ENCODE peak calls at places on chromosomes 12 and 14, in nine cellular contexts. One of them, this sample, is unnamed.

GRCh38 chr14:94929354-94929753 is 159.4 kb upstream of the GSC start:
- DNase-seq in SJSA1: no peak
- DNase-seq in tibial artery: no peak
- DNase-seq in thoracic aorta: no peak
- DNase-seq in AG04450: no peak
- DNase-seq in psoas muscle: no peak
- DNase-seq in GM12878: no peak
- DNase-seq in CD4-positive, CD25-positive, alpha-beta regulatory T cell: no peak
- DNase-seq in A549: no peak
- DNase-seq in this sample: no peak

GRCh38 chr14:86604546-86604945 is 1074.6 kb downstream of the FLRT2 start:
- DNase-seq in SJSA1: no peak
- DNase-seq in tibial artery: no peak
- DNase-seq in thoracic aorta: no peak
- DNase-seq in AG04450: no peak
- DNase-seq in psoas muscle: no peak
- DNase-seq in GM12878: no peak
- DNase-seq in CD4-positive, CD25-positive, alpha-beta regulatory T cell: no peak
- DNase-seq in A549: no peak
- DNase-seq in this sample: no peak

GRCh38 chr14:89314274-89314673 is 102.8 kb downstream of the FOXN3 start:
- DNase-seq in SJSA1: no peak
- DNase-seq in tibial artery: no peak
- DNase-seq in thoracic aorta: no peak
- DNase-seq in AG04450: no peak
- DNase-seq in psoas muscle: no peak
- DNase-seq in GM12878: no peak
- DNase-seq in CD4-positive, CD25-positive, alpha-beta regulatory T cell: no peak
- DNase-seq in A549: no peak
- DNase-seq in this sample: no peak

GRCh38 chr12:123225443-123225842 is 7.5 kb downstream of the MPHOSPH9 start:
- DNase-seq in SJSA1: no peak
- DNase-seq in tibial artery: no peak
- DNase-seq in thoracic aorta: no peak
- DNase-seq in AG04450: no peak
- DNase-seq in psoas muscle: no peak
- DNase-seq in GM12878: no peak
- DNase-seq in CD4-positive, CD25-positive, alpha-beta regulatory T cell: no peak
- DNase-seq in A549: no peak
- DNase-seq in this sample: no peak

GRCh38 chr12:100926669-100927248 is 132.2 kb downstream of the ANO4 start:
- DNase-seq in SJSA1: peak
- DNase-seq in tibial artery: no peak
- DNase-seq in thoracic aorta: no peak
- DNase-seq in AG04450: no peak
- DNase-seq in psoas muscle: no peak
- DNase-seq in GM12878: no peak
- DNase-seq in CD4-positive, CD25-positive, alpha-beta regulatory T cell: no peak
- DNase-seq in A549: no peak
- DNase-seq in this sample: no peak

GRCh38 chr14:67562025-67562775 is 29.1 kb downstream of the PLEKHH1 start:
- DNase-seq in SJSA1: no peak
- DNase-seq in tibial artery: no peak
- DNase-seq in thoracic aorta: no peak
- DNase-seq in AG04450: no peak
- DNase-seq in psoas muscle: no peak
- DNase-seq in GM12878: no peak
- DNase-seq in CD4-positive, CD25-positive, alpha-beta regulatory T cell: no peak
- DNase-seq in A549: no peak
- DNase-seq in this sample: no peak

GRCh38 chr14:55446127-55446736 is 5.8 kb upstream of the TBPL2 start:
- DNase-seq in SJSA1: peak
- DNase-seq in tibial artery: peak
- DNase-seq in thoracic aorta: peak
- DNase-seq in AG04450: peak
- DNase-seq in psoas muscle: no peak
- DNase-seq in GM12878: no peak
- DNase-seq in CD4-positive, CD25-positive, alpha-beta regulatory T cell: peak
- DNase-seq in A549: peak
- DNase-seq in this sample: peak

GRCh38 chr12:16385779-16386646 is 38.6 kb downstream of the MGST1 start:
- DNase-seq in SJSA1: no peak
- DNase-seq in tibial artery: peak
- DNase-seq in thoracic aorta: no peak
- DNase-seq in AG04450: peak
- DNase-seq in psoas muscle: no peak
- DNase-seq in GM12878: peak
- DNase-seq in CD4-positive, CD25-positive, alpha-beta regulatory T cell: no peak
- DNase-seq in A549: peak
- DNase-seq in this sample: no peak

GRCh38 chr14:90567991-90568390 is 171.2 kb downstream of the CALM1 start:
- DNase-seq in SJSA1: no peak
- DNase-seq in tibial artery: no peak
- DNase-seq in thoracic aorta: no peak
- DNase-seq in AG04450: no peak
- DNase-seq in psoas muscle: no peak
- DNase-seq in GM12878: no peak
- DNase-seq in CD4-positive, CD25-positive, alpha-beta regulatory T cell: no peak
- DNase-seq in A549: no peak
- DNase-seq in this sample: no peak

GRCh38 chr12:47549258-47549657 is 156.6 kb downstream of the RPAP3 start:
- DNase-seq in SJSA1: no peak
- DNase-seq in tibial artery: no peak
- DNase-seq in thoracic aorta: no peak
- DNase-seq in AG04450: no peak
- DNase-seq in psoas muscle: no peak
- DNase-seq in GM12878: no peak
- DNase-seq in CD4-positive, CD25-positive, alpha-beta regulatory T cell: no peak
- DNase-seq in A549: no peak
- DNase-seq in this sample: no peak

GRCh38 chr12:90899456-90900182 is 55.4 kb downstream of the CCER1 start:
- DNase-seq in SJSA1: no peak
- DNase-seq in tibial artery: no peak
- DNase-seq in thoracic aorta: no peak
- DNase-seq in AG04450: no peak
- DNase-seq in psoas muscle: no peak
- DNase-seq in GM12878: no peak
- DNase-seq in CD4-positive, CD25-positive, alpha-beta regulatory T cell: no peak
- DNase-seq in A549: no peak
- DNase-seq in this sample: no peak

GRCh38 chr14:100660498-100661339 is 66.0 kb upstream of the DLK1 start:
- DNase-seq in SJSA1: no peak
- DNase-seq in tibial artery: no peak
- DNase-seq in thoracic aorta: no peak
- DNase-seq in AG04450: no peak
- DNase-seq in psoas muscle: no peak
- DNase-seq in GM12878: no peak
- DNase-seq in CD4-positive, CD25-positive, alpha-beta regulatory T cell: no peak
- DNase-seq in A549: no peak
- DNase-seq in this sample: no peak

DNA sequence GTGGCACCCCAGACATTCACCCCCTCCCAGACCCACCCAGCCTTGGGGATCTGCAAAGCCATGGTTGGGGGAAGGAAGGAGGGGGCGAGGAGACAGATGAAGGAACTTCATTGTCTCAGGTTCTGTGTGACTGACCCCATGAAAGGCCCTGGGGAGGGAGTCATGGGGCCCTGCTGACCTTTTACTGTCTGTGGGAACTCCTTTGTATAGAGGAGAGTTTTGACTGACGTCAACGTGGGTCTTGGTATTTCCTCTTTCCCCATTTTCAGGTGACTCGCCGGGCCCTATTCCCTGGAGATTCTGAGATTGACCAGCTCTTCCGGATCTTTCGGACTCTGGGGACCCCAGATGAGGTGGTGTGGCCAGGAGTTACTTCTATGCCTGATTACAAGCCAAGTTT is 3.1 kb upstream of the RAB5B start:
- DNase-seq in SJSA1: no peak
- DNase-seq in tibial artery: no peak
- DNase-seq in thoracic aorta: no peak
- DNase-seq in AG04450: no peak
- DNase-seq in psoas muscle: no peak
- DNase-seq in GM12878: no peak
- DNase-seq in CD4-positive, CD25-positive, alpha-beta regulatory T cell: no peak
- DNase-seq in A549: no peak
- DNase-seq in this sample: no peak
- H3K27ac ChIP-seq in SJSA1: no peak
- H3K27ac ChIP-seq in tibial artery: no peak
- H3K27ac ChIP-seq in thoracic aorta: peak
- H3K27ac ChIP-seq in AG04450: peak
- H3K27ac ChIP-seq in psoas muscle: no peak
- H3K27ac ChIP-seq in GM12878: no peak
- H3K27ac ChIP-seq in CD4-positive, CD25-positive, alpha-beta regulatory T cell: no peak
- H3K27ac ChIP-seq in A549: no peak
- H3K27ac ChIP-seq in this sample: no peak

GRCh38 chr12:32903318-32903717 is 6.7 kb upstream of the PKP2 start:
- DNase-seq in SJSA1: no peak
- DNase-seq in tibial artery: no peak
- DNase-seq in thoracic aorta: no peak
- DNase-seq in AG04450: no peak
- DNase-seq in psoas muscle: no peak
- DNase-seq in GM12878: no peak
- DNase-seq in CD4-positive, CD25-positive, alpha-beta regulatory T cell: no peak
- DNase-seq in A549: no peak
- DNase-seq in this sample: no peak

GRCh38 chr12:32903763-32904162 is 7.2 kb upstream of the PKP2 start:
- DNase-seq in SJSA1: no peak
- DNase-seq in tibial artery: no peak
- DNase-seq in thoracic aorta: no peak
- DNase-seq in AG04450: no peak
- DNase-seq in psoas muscle: no peak
- DNase-seq in GM12878: no peak
- DNase-seq in CD4-positive, CD25-positive, alpha-beta regulatory T cell: no peak
- DNase-seq in A549: no peak
- DNase-seq in this sample: no peak

GRCh38 chr12:32902287-32902996 is 5.9 kb upstream of the PKP2 start:
- DNase-seq in SJSA1: no peak
- DNase-seq in tibial artery: no peak
- DNase-seq in thoracic aorta: no peak
- DNase-seq in AG04450: no peak
- DNase-seq in psoas muscle: no peak
- DNase-seq in GM12878: no peak
- DNase-seq in CD4-positive, CD25-positive, alpha-beta regulatory T cell: no peak
- DNase-seq in A549: no peak
- DNase-seq in this sample: no peak

GRCh38 chr12:32897688-32898573 is 1.4 kb upstream of the PKP2 start:
- DNase-seq in SJSA1: no peak
- DNase-seq in tibial artery: no peak
- DNase-seq in thoracic aorta: no peak
- DNase-seq in AG04450: no peak
- DNase-seq in psoas muscle: no peak
- DNase-seq in GM12878: no peak
- DNase-seq in CD4-positive, CD25-positive, alpha-beta regulatory T cell: no peak
- DNase-seq in A549: no peak
- DNase-seq in this sample: no peak

DNA sequence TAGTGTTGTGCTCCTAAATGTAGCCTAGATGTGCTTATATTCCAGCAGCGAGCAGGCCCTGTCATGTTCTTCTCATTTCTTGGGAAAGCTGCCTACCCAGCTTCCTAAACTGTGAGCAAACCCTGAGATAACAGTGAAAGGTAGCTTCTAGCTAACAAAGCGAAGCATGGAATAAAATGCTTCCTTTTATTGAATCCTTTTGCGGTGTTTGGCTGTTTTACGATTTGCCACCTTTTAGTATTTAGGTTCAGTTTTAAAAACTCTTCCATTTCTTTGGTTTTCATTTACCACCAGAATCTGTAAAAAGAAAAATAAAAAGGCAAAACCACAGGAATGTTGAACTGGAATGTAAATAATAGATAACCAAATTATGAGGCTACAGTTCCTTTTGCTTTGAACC is 5.0 kb upstream of the PKP2 start:
- DNase-seq in SJSA1: peak
- DNase-seq in tibial artery: no peak
- DNase-seq in thoracic aorta: no peak
- DNase-seq in AG04450: no peak
- DNase-seq in psoas muscle: no peak
- DNase-seq in GM12878: no peak
- DNase-seq in CD4-positive, CD25-positive, alpha-beta regulatory T cell: no peak
- DNase-seq in A549: no peak
- DNase-seq in this sample: no peak
- H3K4me3 ChIP-seq in SJSA1: no peak
- H3K4me3 ChIP-seq in tibial artery: no peak
- H3K4me3 ChIP-seq in thoracic aorta: no peak
- H3K4me3 ChIP-seq in AG04450: no peak
- H3K4me3 ChIP-seq in psoas muscle: no peak
- H3K4me3 ChIP-seq in GM12878: no peak
- H3K4me3 ChIP-seq in CD4-positive, CD25-positive, alpha-beta regulatory T cell: no peak
- H3K4me3 ChIP-seq in A549: no peak
- H3K4me3 ChIP-seq in this sample: no peak

GRCh38 chr12:107541001-107541400 is 144.6 kb upstream of the PWP1 start:
- DNase-seq in SJSA1: no peak
- DNase-seq in tibial artery: no peak
- DNase-seq in thoracic aorta: no peak
- DNase-seq in AG04450: no peak
- DNase-seq in psoas muscle: no peak
- DNase-seq in GM12878: no peak
- DNase-seq in CD4-positive, CD25-positive, alpha-beta regulatory T cell: no peak
- DNase-seq in A549: no peak
- DNase-seq in this sample: no peak
- H3K27ac ChIP-seq in SJSA1: no peak
- H3K27ac ChIP-seq in tibial artery: no peak
- H3K27ac ChIP-seq in thoracic aorta: no peak
- H3K27ac ChIP-seq in AG04450: no peak
- H3K27ac ChIP-seq in psoas muscle: no peak
- H3K27ac ChIP-seq in GM12878: no peak
- H3K27ac ChIP-seq in CD4-positive, CD25-positive, alpha-beta regulatory T cell: no peak
- H3K27ac ChIP-seq in A549: no peak
- H3K27ac ChIP-seq in this sample: no peak

DNA sequence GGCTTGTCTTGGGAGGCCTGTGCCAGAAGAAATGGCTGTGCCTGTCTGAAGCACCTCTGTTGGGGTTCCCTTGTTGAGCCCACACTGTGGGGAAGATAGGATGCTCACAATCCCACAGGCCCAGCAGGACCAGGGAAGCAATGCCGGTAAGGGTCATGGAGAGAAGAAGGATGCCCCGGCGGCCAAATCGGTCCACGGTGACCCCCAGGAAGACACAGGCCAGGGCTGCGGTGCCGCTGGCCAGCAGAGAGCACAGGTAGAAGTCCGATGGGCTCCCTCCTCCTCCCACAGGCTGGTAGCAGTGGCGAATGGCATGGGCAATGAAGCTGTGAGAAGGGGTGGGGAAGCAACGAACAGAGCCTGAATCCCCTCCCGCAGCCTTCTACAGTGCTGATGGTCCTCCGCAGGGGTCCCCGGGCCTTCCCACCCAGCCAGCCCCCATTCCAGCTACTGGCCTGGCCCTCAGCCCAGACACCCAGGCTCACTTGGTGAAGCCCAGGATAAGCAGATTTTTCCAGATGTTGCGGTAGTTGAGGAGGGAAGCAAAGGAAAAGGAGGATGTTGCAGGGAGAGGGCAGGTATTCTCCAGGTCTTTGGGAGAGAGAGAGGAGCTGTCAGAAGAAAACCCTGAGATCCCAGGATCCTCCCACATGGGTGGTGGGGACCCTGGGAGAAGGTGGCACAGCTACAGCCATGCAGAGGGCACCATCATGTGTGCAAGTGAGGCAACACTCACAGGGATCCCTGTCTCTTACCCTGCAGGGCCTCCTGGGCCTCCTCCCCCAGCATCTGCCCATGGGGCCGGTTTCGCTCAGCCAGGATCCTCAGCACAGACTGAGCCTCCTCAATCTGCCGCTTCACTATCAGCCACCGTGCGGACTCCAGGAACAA is 5.0 kb downstream of the SLC22A17 start:
- DNase-seq in SJSA1: no peak
- DNase-seq in tibial artery: no peak
- DNase-seq in thoracic aorta: no peak
- DNase-seq in AG04450: no peak
- DNase-seq in psoas muscle: no peak
- DNase-seq in GM12878: no peak
- DNase-seq in CD4-positive, CD25-positive, alpha-beta regulatory T cell: no peak
- DNase-seq in A549: no peak
- DNase-seq in this sample: no peak
- H3K4me3 ChIP-seq in SJSA1: no peak
- H3K4me3 ChIP-seq in tibial artery: no peak
- H3K4me3 ChIP-seq in thoracic aorta: no peak
- H3K4me3 ChIP-seq in AG04450: no peak
- H3K4me3 ChIP-seq in psoas muscle: no peak
- H3K4me3 ChIP-seq in GM12878: no peak
- H3K4me3 ChIP-seq in CD4-positive, CD25-positive, alpha-beta regulatory T cell: no peak
- H3K4me3 ChIP-seq in A549: no peak
- H3K4me3 ChIP-seq in this sample: no peak